ENCODE peak calls at places on chromosomes 5 and 9, in five cellular contexts. One of them, this sample, is unnamed.

GRCh38 chr5:41279040-41279439 is 65.7 kb upstream of the C6 start:
- DNase-seq in sigmoid colon: no peak
- DNase-seq in suprapubic skin: no peak
- DNase-seq in CD8-positive, alpha-beta memory T cell: no peak
- DNase-seq in right cardiac atrium: no peak
- DNase-seq in this sample: no peak

GRCh38 chr5:127299678-127300077 is 9.1 kb downstream of the MEGF10 start:
- DNase-seq in sigmoid colon: no peak
- DNase-seq in right cardiac atrium: no peak
- DNase-seq in CD8-positive, alpha-beta memory T cell: no peak
- DNase-seq in suprapubic skin: no peak
- DNase-seq in this sample: no peak

GRCh38 chr9:114938687-114939575 is 8.5 kb upstream of the TNFSF8 start:
- DNase-seq in CD8-positive, alpha-beta memory T cell: no peak
- DNase-seq in sigmoid colon: no peak
- DNase-seq in suprapubic skin: no peak
- DNase-seq in right cardiac atrium: no peak
- DNase-seq in this sample: no peak

GRCh38 chr9:121568101-121568460 is 68.4 kb upstream of the GGTA1 start:
- DNase-seq in right cardiac atrium: peak; percentile 49
- DNase-seq in CD8-positive, alpha-beta memory T cell: no peak
- DNase-seq in sigmoid colon: no peak
- DNase-seq in suprapubic skin: no peak
- DNase-seq in this sample: peak; percentile 32

GRCh38 chr5:124614836-124615235 is 131.6 kb downstream of the ZNF608 start:
- DNase-seq in right cardiac atrium: no peak
- DNase-seq in sigmoid colon: no peak
- DNase-seq in suprapubic skin: no peak
- DNase-seq in CD8-positive, alpha-beta memory T cell: no peak
- DNase-seq in this sample: no peak

GRCh38 chr5:78508231-78508765 is 140.3 kb downstream of the LHFPL2 start:
- DNase-seq in right cardiac atrium: no peak
- DNase-seq in sigmoid colon: no peak
- DNase-seq in suprapubic skin: no peak
- DNase-seq in CD8-positive, alpha-beta memory T cell: no peak
- DNase-seq in this sample: no peak

GRCh38 chr9:129567329-129567728 is 53.6 kb downstream of the C9orf50 start:
- DNase-seq in right cardiac atrium: no peak
- DNase-seq in sigmoid colon: no peak
- DNase-seq in CD8-positive, alpha-beta memory T cell: no peak
- DNase-seq in suprapubic skin: no peak
- DNase-seq in this sample: no peak

GRCh38 chr5:86679529-86679928 is 61.8 kb downstream of the COX7C start:
- DNase-seq in CD8-positive, alpha-beta memory T cell: no peak
- DNase-seq in right cardiac atrium: peak; percentile 23
- DNase-seq in suprapubic skin: no peak
- DNase-seq in sigmoid colon: peak; percentile 67
- DNase-seq in this sample: peak; percentile 49

GRCh38 chr5:172319708-172320441 is 36.3 kb upstream of the UBTD2 start:
- DNase-seq in suprapubic skin: peak; percentile 31
- DNase-seq in sigmoid colon: no peak
- DNase-seq in CD8-positive, alpha-beta memory T cell: no peak
- DNase-seq in right cardiac atrium: no peak
- DNase-seq in this sample: no peak

GRCh38 chr9:93110400-93110855 is 14.4 kb downstream of the CARD19 start:
- DNase-seq in suprapubic skin: peak; percentile 76
- DNase-seq in right cardiac atrium: no peak
- DNase-seq in CD8-positive, alpha-beta memory T cell: peak; percentile 0
- DNase-seq in sigmoid colon: peak; percentile 61
- DNase-seq in this sample: no peak

GRCh38 chr5:75566710-75567309 is 44.4 kb upstream of the ANKDD1B start:
- DNase-seq in CD8-positive, alpha-beta memory T cell: no peak
- DNase-seq in right cardiac atrium: no peak
- DNase-seq in suprapubic skin: no peak
- DNase-seq in sigmoid colon: no peak
- DNase-seq in this sample: peak; percentile 21

GRCh38 chr9:89811356-89811755 is 206.5 kb downstream of the GADD45G start:
- DNase-seq in right cardiac atrium: no peak
- DNase-seq in sigmoid colon: no peak
- DNase-seq in CD8-positive, alpha-beta memory T cell: no peak
- DNase-seq in suprapubic skin: no peak
- DNase-seq in this sample: no peak

GRCh38 chr5:93415819-93416218 is 165.2 kb downstream of the NR2F1-AS1 start:
- DNase-seq in right cardiac atrium: no peak
- DNase-seq in suprapubic skin: no peak
- DNase-seq in CD8-positive, alpha-beta memory T cell: no peak
- DNase-seq in sigmoid colon: no peak
- DNase-seq in this sample: no peak

GRCh38 chr5:141003791-141004601 is 37.7 kb downstream of the PCDHAC2 start:
- DNase-seq in sigmoid colon: no peak
- DNase-seq in right cardiac atrium: no peak
- DNase-seq in suprapubic skin: no peak
- DNase-seq in CD8-positive, alpha-beta memory T cell: no peak
- DNase-seq in this sample: no peak

GRCh38 chr9:105063665-105064247 is 135.8 kb upstream of the ABCA1 start:
- DNase-seq in right cardiac atrium: no peak
- DNase-seq in suprapubic skin: no peak
- DNase-seq in CD8-positive, alpha-beta memory T cell: no peak
- DNase-seq in sigmoid colon: peak; percentile 73
- DNase-seq in this sample: no peak

GRCh38 chr9:123551636-123552203 is 195.7 kb downstream of the CRB2 start:
- DNase-seq in sigmoid colon: no peak
- DNase-seq in right cardiac atrium: no peak
- DNase-seq in suprapubic skin: no peak
- DNase-seq in CD8-positive, alpha-beta memory T cell: no peak
- DNase-seq in this sample: no peak
- H3K4me1 ChIP-seq in sigmoid colon: no peaks in the 10 kb centered on the region
- H3K4me1 ChIP-seq in right cardiac atrium: no peaks in the 10 kb centered on the region
- H3K4me1 ChIP-seq in suprapubic skin: no peaks in the 10 kb centered on the region
- H3K4me1 ChIP-seq in CD8-positive, alpha-beta memory T cell: no peaks in the 10 kb centered on the region
- H3K4me1 ChIP-seq in this sample: peaks cover 6% of the 10 kb centered on the region

GRCh38 chr9:134539613-134540012 is 102.0 kb upstream of the COL5A1 start:
- DNase-seq in CD8-positive, alpha-beta memory T cell: no peak
- DNase-seq in sigmoid colon: no peak
- DNase-seq in suprapubic skin: no peak
- DNase-seq in right cardiac atrium: no peak
- DNase-seq in this sample: no peak
- H3K27ac ChIP-seq in CD8-positive, alpha-beta memory T cell: no peak overlapping the region
- H3K27ac ChIP-seq in sigmoid colon: peak overlapping the region; percentile 39
- H3K27ac ChIP-seq in suprapubic skin: no peak overlapping the region
- H3K27ac ChIP-seq in right cardiac atrium: no peak overlapping the region
- H3K27ac ChIP-seq in this sample: no peak overlapping the region

GRCh38 chr9:79617395-79617794 is 45.6 kb downstream of the TLE4 start:
- DNase-seq in right cardiac atrium: peak; percentile 36
- DNase-seq in sigmoid colon: peak; percentile 82
- DNase-seq in CD8-positive, alpha-beta memory T cell: no peak
- DNase-seq in suprapubic skin: no peak
- DNase-seq in this sample: no peak
- H3K4me1 ChIP-seq in right cardiac atrium: peaks cover 11% of the 10 kb centered on the region
- H3K4me1 ChIP-seq in sigmoid colon: peaks cover 59% of the 10 kb centered on the region
- H3K4me1 ChIP-seq in CD8-positive, alpha-beta memory T cell: peaks cover 17% of the 10 kb centered on the region
- H3K4me1 ChIP-seq in suprapubic skin: peaks cover 10% of the 10 kb centered on the region
- H3K4me1 ChIP-seq in this sample: peaks cover 35% of the 10 kb centered on the region

DNA sequence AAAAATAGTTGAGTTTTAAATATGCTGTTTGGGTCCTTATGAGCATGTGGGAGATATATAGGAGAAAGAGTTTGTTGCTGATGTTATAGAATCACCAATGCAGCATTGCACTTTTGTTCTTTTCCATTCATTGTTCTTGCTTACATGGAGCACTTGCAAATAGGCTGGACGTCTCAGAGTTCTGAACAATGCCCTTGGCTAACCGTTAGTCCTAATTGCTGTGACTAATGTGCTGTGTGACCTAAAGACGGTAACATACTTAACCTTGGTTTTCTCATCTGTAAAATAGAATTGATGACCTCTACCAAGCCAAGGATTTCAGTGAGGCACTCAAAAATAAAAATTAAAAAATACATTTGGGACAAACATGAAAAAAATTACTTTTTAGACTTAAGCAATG is 29.8 kb downstream of the PIK3R1 start:
- DNase-seq in CD8-positive, alpha-beta memory T cell: no peak
- DNase-seq in sigmoid colon: no peak
- DNase-seq in suprapubic skin: no peak
- DNase-seq in right cardiac atrium: no peak
- DNase-seq in this sample: no peak
- H3K27ac ChIP-seq in CD8-positive, alpha-beta memory T cell: no peak overlapping the region
- H3K27ac ChIP-seq in sigmoid colon: no peak overlapping the region
- H3K27ac ChIP-seq in suprapubic skin: no peak overlapping the region
- H3K27ac ChIP-seq in right cardiac atrium: no peak overlapping the region
- H3K27ac ChIP-seq in this sample: no peak overlapping the region

DNA sequence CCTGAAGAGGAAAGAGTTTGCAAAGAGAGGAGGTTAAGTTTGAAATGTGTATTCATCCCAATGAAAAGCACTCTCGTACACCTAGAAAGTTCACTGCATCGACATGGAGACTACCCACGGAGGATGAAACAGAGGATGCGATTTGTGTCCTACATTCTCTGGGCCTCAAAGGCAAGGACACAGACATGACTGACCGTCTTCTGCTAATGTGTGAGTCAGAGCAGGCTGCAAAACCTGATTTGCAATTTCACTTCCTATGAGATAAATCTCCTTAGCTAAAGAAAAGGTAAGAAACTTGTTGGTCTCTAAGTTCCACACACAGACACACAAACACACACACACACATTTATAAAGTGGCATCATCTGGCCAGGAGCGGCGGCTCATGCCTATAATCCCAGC is 98.6 kb downstream of the GNAQ start:
- DNase-seq in right cardiac atrium: no peak
- DNase-seq in sigmoid colon: no peak
- DNase-seq in suprapubic skin: no peak
- DNase-seq in CD8-positive, alpha-beta memory T cell: no peak
- DNase-seq in this sample: no peak
- H3K4me1 ChIP-seq in right cardiac atrium: peaks cover 5% of the 10 kb centered on the region
- H3K4me1 ChIP-seq in sigmoid colon: peaks cover 21% of the 10 kb centered on the region
- H3K4me1 ChIP-seq in suprapubic skin: no peaks in the 10 kb centered on the region
- H3K4me1 ChIP-seq in CD8-positive, alpha-beta memory T cell: no peaks in the 10 kb centered on the region
- H3K4me1 ChIP-seq in this sample: no peaks in the 10 kb centered on the region

GRCh38 chr5:151215546-151215880 is 8.4 kb downstream of the CCDC69 start:
- DNase-seq in suprapubic skin: no peak
- DNase-seq in sigmoid colon: no peak
- DNase-seq in CD8-positive, alpha-beta memory T cell: no peak
- DNase-seq in right cardiac atrium: no peak
- DNase-seq in this sample: no peak
- H3K27ac ChIP-seq in suprapubic skin: no peak overlapping the region
- H3K27ac ChIP-seq in sigmoid colon: peak overlapping the region; percentile 90
- H3K27ac ChIP-seq in CD8-positive, alpha-beta memory T cell: peak overlapping the region; percentile 59
- H3K27ac ChIP-seq in right cardiac atrium: peak overlapping the region; percentile 90
- H3K27ac ChIP-seq in this sample: peak overlapping the region; percentile 81

This sample was measured in heart right ventricle.